ENCODE peak calls at places on chromosomes 1 and 21, in nine cellular contexts. J is esophagus squamous epithelium, O is vagina, D is nephron progenitor cell, Y is cardiac muscle cell, K is ovary, T is HFFc6, H is Peyer's patch, X is choroid plexus epithelial cell. C is an unnamed sample.

GRCh38 chr1:5601516-5601915 is 390.7 kb downstream of the NPHP4 start:
- DNase-seq in J (no peak), O (peak), D (no peak), Y (no peak), K (no peak), T (no peak), H (no peak), X (no peak), C (no peak)

GRCh38 chr1:224181453-224181810 is 1.6 kb upstream of the DEGS1 start:
- DNase-seq in J (no peak), O (no peak), D (no peak), Y (no peak), K (no peak), T (no peak), H (no peak), X (no peak), C (no peak)

GRCh38 chr1:158112994-158113758 is 67.5 kb upstream of the CD1D start:
- DNase-seq in J (no peak), O (no peak), D (peak), Y (peak), K (peak), T (no peak), H (peak), X (peak), C (peak)

GRCh38 chr1:107936498-107937481 is 28.2 kb downstream of the VAV3 start:
- DNase-seq in J (no peak), O (no peak), D (no peak), Y (peak), K (no peak), T (peak), H (no peak), X (peak), C (peak)

GRCh38 chr1:235401251-235401650 is 34.0 kb downstream of the TBCE start:
- DNase-seq in J (no peak), O (no peak), D (no peak), Y (peak), K (no peak), T (peak), H (no peak), X (no peak), C (no peak)

GRCh38 chr1:36570016-36570415 is 87.3 kb upstream of the CSF3R start:
- DNase-seq in J (no peak), O (no peak), D (no peak), Y (no peak), K (no peak), T (no peak), H (no peak), X (no peak), C (no peak)

GRCh38 chr1:202145325-202146140 is 996 bp upstream of the ARL8A start:
- DNase-seq in J (no peak), O (no peak), D (no peak), Y (no peak), K (no peak), T (no peak), H (no peak), X (no peak), C (no peak)

GRCh38 chr1:158177705-158178450 is 2.8 kb upstream of the CD1D start:
- DNase-seq in J (no peak), O (no peak), D (peak), Y (peak), K (peak), T (peak), H (peak), X (peak), C (no peak)

GRCh38 chr1:51488372-51489050 is 30.6 kb downstream of the EPS15 start:
- DNase-seq in J (no peak), O (no peak), D (no peak), Y (peak), K (no peak), T (no peak), H (no peak), X (peak), C (no peak)

GRCh38 chr1:230800891-230801290 is 53.7 kb downstream of the CAPN9 start:
- DNase-seq in J (no peak), O (peak), D (no peak), Y (no peak), K (no peak), T (no peak), H (no peak), X (no peak), C (no peak)

GRCh38 chr1:1833916-1834325 is 55.7 kb upstream of the NADK start:
- DNase-seq in J (no peak), O (no peak), D (peak), Y (no peak), K (no peak), T (no peak), H (peak), X (peak), C (no peak)

GRCh38 chr1:33382651-33383415 is 48.1 kb downstream of the PHC2 start:
- DNase-seq in J (no peak), O (no peak), D (no peak), Y (peak), K (no peak), T (no peak), H (no peak), X (no peak), C (no peak)

GRCh38 chr1:43552813-43553212 is 22.1 kb downstream of the PTPRF start:
- DNase-seq in J (no peak), O (no peak), D (no peak), Y (peak), K (peak), T (peak), H (no peak), X (no peak), C (no peak)

GRCh38 chr1:222369148-222369547 is 178.8 kb downstream of the HHIPL2 start:
- DNase-seq in J (no peak), O (no peak), D (no peak), Y (no peak), K (no peak), T (no peak), H (no peak), X (no peak), C (no peak)

GRCh38 chr1:78549366-78549765 is 58.6 kb downstream of the PTGFR start:
- DNase-seq in J (no peak), O (no peak), D (no peak), Y (no peak), K (no peak), T (peak), H (no peak), X (no peak), C (no peak)

GRCh38 chr1:207288315-207288714 is 33.2 kb upstream of the CD55 start:
- DNase-seq in J (no peak), O (no peak), D (no peak), Y (no peak), K (no peak), T (no peak), H (no peak), X (no peak), C (no peak)

GRCh38 chr1:6614019-6614952 is 755 bp downstream of the PHF13 start:
- DNase-seq in J (no peak), O (no peak), D (peak), Y (peak), K (peak), T (no peak), H (peak), X (peak), C (peak)

GRCh38 chr1:43973981-43974442 is 748 bp upstream of the ATP6V0B start:
- DNase-seq in J (no peak), O (no peak), D (no peak), Y (no peak), K (no peak), T (no peak), H (no peak), X (peak), C (no peak)

GRCh38 chr1:19461352-19461645 is 24.0 kb downstream of the CAPZB start:
- DNase-seq in J (no peak), O (no peak), D (no peak), Y (no peak), K (no peak), T (no peak), H (no peak), X (no peak), C (no peak)

GRCh38 chr1:70207492-70207891 is 2.1 kb upstream of the LRRC40 start:
- DNase-seq in J (no peak), O (no peak), D (no peak), Y (no peak), K (no peak), T (no peak), H (no peak), X (no peak), C (no peak)

GRCh38 chr1:209633335-209633997 is 18.8 kb downstream of the LAMB3 start:
- DNase-seq in J (no peak), O (no peak), D (no peak), Y (peak), K (no peak), T (peak), H (no peak), X (no peak), C (no peak)

GRCh38 chr1:40133122-40133665 is 28.0 kb upstream of the RLF start:
- DNase-seq in J (no peak), O (no peak), D (no peak), Y (peak), K (no peak), T (no peak), H (no peak), X (peak), C (no peak)

GRCh38 chr21:32979598-32980268 is 46.0 kb upstream of the OLIG2 start:
- DNase-seq in J (no peak), O (no peak), D (no peak), Y (no peak), K (no peak), T (no peak), H (no peak), X (no peak), C (no peak)
- TF ChIP-seq CTCF in J (no peak), O (no peak), D (no peak), Y (no peak), K (no peak), T (no peak), H (no peak), X (no peak), C (no peak)

GRCh38 chr1:163535807-163536206 is 214.1 kb downstream of the NUF2 start:
- DNase-seq in J (no peak), O (no peak), D (no peak), Y (peak), K (no peak), T (peak), H (no peak), X (peak), C (no peak)
- TF ChIP-seq CTCF in J (peak), O (no peak), D (peak), Y (peak), K (no peak), T (peak), H (no peak), X (peak), C (no peak)

GRCh38 chr1:214808845-214809460 is 206.0 kb downstream of the CENPF start:
- DNase-seq in J (no peak), O (no peak), D (no peak), Y (peak), K (no peak), T (peak), H (no peak), X (peak), C (peak)
- TF ChIP-seq CTCF in J (peak), O (no peak), D (peak), Y (peak), K (no peak), T (peak), H (no peak), X (peak), C (peak)

GRCh38 chr1:182032251-182032650 is 29.3 kb downstream of the ZNF648 start:
- DNase-seq in J (no peak), O (no peak), D (peak), Y (no peak), K (no peak), T (no peak), H (no peak), X (no peak), C (no peak)

GRCh38 chr1:182035097-182035770 is 26.3 kb downstream of the ZNF648 start:
- DNase-seq in J (no peak), O (no peak), D (no peak), Y (no peak), K (no peak), T (no peak), H (no peak), X (no peak), C (no peak)

GRCh38 chr1:182029002-182029378 is 32.5 kb downstream of the ZNF648 start:
- DNase-seq in J (no peak), O (no peak), D (no peak), Y (no peak), K (no peak), T (no peak), H (no peak), X (no peak), C (no peak)

GRCh38 chr1:182029379-182030331 is 31.9 kb downstream of the ZNF648 start:
- DNase-seq in J (peak), O (peak), D (peak), Y (peak), K (peak), T (peak), H (peak), X (peak), C (peak)
- TF ChIP-seq CTCF in J (peak), O (no peak), D (peak), Y (peak), K (no peak), T (no peak), H (peak), X (no peak), C (peak)

GRCh38 chr1:204130178-204130577 is 21.7 kb downstream of the ETNK2 start:
- DNase-seq in J (no peak), O (no peak), D (no peak), Y (no peak), K (peak), T (no peak), H (no peak), X (no peak), C (peak)
- TF ChIP-seq CTCF in J (no peak), O (no peak), D (no peak), Y (no peak), K (no peak), T (no peak), H (no peak), X (no peak), C (no peak)

GRCh38 chr1:232306269-232306911 is 323.5 kb downstream of the SIPA1L2 start:
- DNase-seq in J (no peak), O (no peak), D (peak), Y (peak), K (peak), T (no peak), H (no peak), X (peak), C (no peak)
- TF ChIP-seq CTCF in J (peak), O (no peak), D (no peak), Y (peak), K (no peak), T (no peak), H (no peak), X (peak), C (no peak)

GRCh38 chr1:94620345-94621031 is 78.9 kb upstream of the F3 start:
- DNase-seq in J (no peak), O (no peak), D (no peak), Y (no peak), K (no peak), T (no peak), H (no peak), X (no peak), C (no peak)
- TF ChIP-seq CTCF in J (peak), O (no peak), D (no peak), Y (no peak), K (no peak), T (no peak), H (no peak), X (no peak), C (no peak)

GRCh38 chr1:154989195-154989860 is 4.1 kb upstream of the LENEP start:
- DNase-seq in J (no peak), O (no peak), D (no peak), Y (no peak), K (no peak), T (no peak), H (peak), X (no peak), C (no peak)

GRCh38 chr1:154988053-154988954 is 5.1 kb upstream of the LENEP start:
- DNase-seq in J (no peak), O (no peak), D (no peak), Y (no peak), K (no peak), T (no peak), H (no peak), X (no peak), C (no peak)

GRCh38 chr1:154987326-154987725 is 4.2 kb downstream of the FLAD1 start:
- DNase-seq in J (no peak), O (no peak), D (no peak), Y (peak), K (no peak), T (no peak), H (no peak), X (no peak), C (no peak)

GRCh38 chr1:154992721-154993571 is 440 bp upstream of the LENEP start:
- DNase-seq in J (no peak), O (no peak), D (no peak), Y (peak), K (no peak), T (peak), H (no peak), X (peak), C (peak)

GRCh38 chr1:154990276-154990675 is 3.1 kb upstream of the LENEP start:
- DNase-seq in J (no peak), O (no peak), D (no peak), Y (no peak), K (no peak), T (no peak), H (no peak), X (no peak), C (no peak)
- TF ChIP-seq CTCF in J (no peak), O (no peak), D (no peak), Y (no peak), K (no peak), T (no peak), H (no peak), X (no peak), C (no peak)

DNA sequence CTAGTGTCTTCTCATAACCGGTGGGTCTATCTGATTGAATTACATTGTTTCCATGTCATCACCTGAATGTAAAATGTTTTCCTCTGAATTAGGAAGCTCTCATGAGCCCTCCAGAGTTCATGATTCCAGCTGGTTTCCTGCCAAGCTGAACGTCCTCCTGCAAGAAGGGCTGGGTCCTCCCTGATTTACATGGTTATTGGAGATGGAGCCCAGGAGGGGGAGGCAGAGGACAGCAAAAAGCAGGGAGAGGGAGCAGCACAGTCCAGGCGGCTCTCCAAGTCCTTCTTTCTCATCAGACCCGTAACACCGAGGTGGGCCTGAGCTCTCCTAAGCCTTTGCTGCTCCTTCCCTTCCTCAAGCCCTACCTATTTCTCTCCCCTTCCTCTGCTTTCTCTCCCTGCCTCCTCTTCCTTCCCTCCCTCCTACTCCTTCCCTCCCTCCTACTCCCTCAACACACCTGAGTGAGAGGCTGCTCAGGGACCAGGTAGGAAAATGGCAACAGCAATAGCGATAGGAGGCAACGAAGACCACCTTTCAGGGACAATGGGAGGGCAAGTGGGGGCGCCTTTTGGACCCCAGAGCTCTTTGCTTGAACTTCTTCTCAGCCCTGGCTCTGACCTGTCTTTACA is 265.9 kb downstream of the PRDM2 start:
- DNase-seq in J (no peak), O (no peak), D (peak), Y (peak), K (peak), T (peak), H (peak), X (peak), C (peak)
- TF ChIP-seq CTCF in J (peak), O (peak), D (peak), Y (peak), K (peak), T (peak), H (peak), X (peak), C (no peak)

DNA sequence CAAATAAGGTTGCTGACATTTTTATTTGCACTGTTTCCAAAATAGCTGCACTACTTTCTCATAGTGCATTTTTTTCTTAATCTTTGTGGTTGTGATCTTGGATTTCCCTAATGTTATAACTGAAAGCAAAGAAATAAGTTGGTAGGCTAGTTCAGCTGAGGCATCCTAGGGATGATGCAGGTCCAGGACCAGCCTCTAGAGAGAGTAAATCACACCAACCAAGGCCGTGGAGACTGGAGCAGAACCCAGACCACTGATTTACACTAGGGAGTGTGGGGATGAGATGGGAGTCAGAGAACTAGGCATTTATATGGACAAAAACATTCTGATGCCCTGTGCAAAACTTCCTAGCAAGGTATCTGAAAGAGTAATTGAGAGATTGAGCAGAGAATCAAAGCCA is 104.5 kb downstream of the URB2 start:
- DNase-seq in J (no peak), O (no peak), D (no peak), Y (no peak), K (no peak), T (no peak), H (no peak), X (no peak), C (no peak)
- TF ChIP-seq CTCF in J (no peak), O (no peak), D (no peak), Y (no peak), K (no peak), T (no peak), H (no peak), X (no peak), C (no peak)